ENCODE peak calls at places on chromosomes 1 and 21, in four cellular contexts. B, R, T and P are unnamed samples. For H3K27me3, the result is how much of the 10 kb centered on the place peaks cover.

GRCh38 chr1:9691108-9691445 is 39.5 kb downstream of the PIK3CD start:
- DNase-seq in B (peak), R (no peak), T (peak), P (no peak)

GRCh38 chr1:1348420-1349255 is 580 bp downstream of the DVL1 start:
- DNase-seq in R (no peak), T (no peak), B (no peak), P (peak)

GRCh38 chr21:38352536-38353219 is 95.9 kb downstream of the KCNJ15 start:
- DNase-seq in R (peak), T (no peak), B (peak), P (peak)

GRCh38 chr1:181669209-181669608 is 185.9 kb downstream of the CACNA1E start:
- DNase-seq in T (no peak), B (no peak), R (no peak), P (peak)

GRCh38 chr1:37605061-37605650 is 9.4 kb upstream of the GNL2 start:
- DNase-seq in B (peak), R (no peak), T (no peak), P (no peak)

GRCh38 chr1:228818928-228819632 is 83.8 kb downstream of the RHOU start:
- DNase-seq in R (no peak), T (no peak), B (no peak), P (no peak)

GRCh38 chr1:178493301-178493741 is 3.4 kb downstream of the CLEC20A start:
- DNase-seq in B (peak), R (no peak), T (no peak), P (no peak)

GRCh38 chr1:85328713-85329376 is 52.4 kb upstream of the BCL10 start:
- DNase-seq in T (no peak), B (peak), R (no peak), P (peak)

GRCh38 chr1:215076312-215076711 is 6.2 kb upstream of the KCNK2 start:
- DNase-seq in R (no peak), B (peak), T (no peak), P (peak)

GRCh38 chr1:192967901-192968300 is 91.3 kb downstream of the UCHL5 start:
- DNase-seq in R (no peak), B (no peak), T (no peak), P (no peak)

GRCh38 chr1:119367332-119368124 is 1.1 kb upstream of the HAO2 start:
- DNase-seq in R (no peak), B (peak), T (no peak), P (peak)

GRCh38 chr1:213552045-213552444 is 435.7 kb upstream of the PROX1 start:
- DNase-seq in T (no peak), R (no peak), B (no peak), P (no peak)

GRCh38 chr21:22631066-22631465 is 1632.9 kb downstream of the NCAM2 start:
- DNase-seq in T (no peak), B (no peak), R (no peak), P (no peak)

GRCh38 chr1:170284016-170284415 is 138.3 kb downstream of the NTMT2 start:
- DNase-seq in B (no peak), T (no peak), R (no peak), P (peak)

GRCh38 chr1:28581531-28582247 is 10.4 kb upstream of the RAB42 start:
- DNase-seq in R (peak), B (peak), T (peak), P (peak)

GRCh38 chr1:41365772-41366427 is 4.7 kb downstream of the FOXO6 start:
- DNase-seq in T (peak), R (peak), B (peak), P (no peak)

GRCh38 chr1:230832466-230832865 is 35.9 kb downstream of the C1orf198 start:
- DNase-seq in B (no peak), R (no peak), T (no peak), P (peak)

GRCh38 chr1:27418786-27419185 is 26.4 kb downstream of the GPR3 start:
- DNase-seq in B (peak), R (no peak), T (no peak), P (no peak)

GRCh38 chr1:174110053-174110452 is 49.3 kb upstream of the RABGAP1L start:
- DNase-seq in R (no peak), B (no peak), T (no peak), P (no peak)

GRCh38 chr1:244209955-244210354 is 158.9 kb downstream of the ZBTB18 start:
- DNase-seq in B (no peak), R (no peak), T (no peak), P (no peak)

GRCh38 chr1:188782220-188782841 is 1695.3 kb downstream of the BRINP3 start:
- DNase-seq in T (no peak), R (no peak), B (peak), P (peak)

GRCh38 chr1:229879746-229880145 is 187.3 kb upstream of the GALNT2 start:
- DNase-seq in T (no peak), B (peak), R (no peak), P (no peak)

GRCh38 chr1:56399326-56400292 is 179.8 kb downstream of the PLPP3 start:
- DNase-seq in B (no peak), T (no peak), R (no peak), P (no peak)

GRCh38 chr1:186799689-186800054 is 29.1 kb upstream of the PLA2G4A start:
- DNase-seq in R (no peak), B (no peak), T (no peak), P (no peak)

GRCh38 chr1:7941437-7941793 is 776 bp upstream of the TNFRSF9 start:
- DNase-seq in B (no peak), T (no peak), R (no peak), P (no peak)

GRCh38 chr1:7940034-7940433 is 605 bp downstream of the TNFRSF9 start:
- DNase-seq in R (no peak), T (no peak), B (no peak), P (no peak)

GRCh38 chr1:7942701-7943029 is 2.0 kb upstream of the TNFRSF9 start:
- DNase-seq in T (no peak), B (no peak), R (no peak), P (no peak)

GRCh38 chr1:7943295-7943694 is 2.7 kb upstream of the TNFRSF9 start:
- DNase-seq in B (no peak), T (no peak), R (no peak), P (no peak)

DNA sequence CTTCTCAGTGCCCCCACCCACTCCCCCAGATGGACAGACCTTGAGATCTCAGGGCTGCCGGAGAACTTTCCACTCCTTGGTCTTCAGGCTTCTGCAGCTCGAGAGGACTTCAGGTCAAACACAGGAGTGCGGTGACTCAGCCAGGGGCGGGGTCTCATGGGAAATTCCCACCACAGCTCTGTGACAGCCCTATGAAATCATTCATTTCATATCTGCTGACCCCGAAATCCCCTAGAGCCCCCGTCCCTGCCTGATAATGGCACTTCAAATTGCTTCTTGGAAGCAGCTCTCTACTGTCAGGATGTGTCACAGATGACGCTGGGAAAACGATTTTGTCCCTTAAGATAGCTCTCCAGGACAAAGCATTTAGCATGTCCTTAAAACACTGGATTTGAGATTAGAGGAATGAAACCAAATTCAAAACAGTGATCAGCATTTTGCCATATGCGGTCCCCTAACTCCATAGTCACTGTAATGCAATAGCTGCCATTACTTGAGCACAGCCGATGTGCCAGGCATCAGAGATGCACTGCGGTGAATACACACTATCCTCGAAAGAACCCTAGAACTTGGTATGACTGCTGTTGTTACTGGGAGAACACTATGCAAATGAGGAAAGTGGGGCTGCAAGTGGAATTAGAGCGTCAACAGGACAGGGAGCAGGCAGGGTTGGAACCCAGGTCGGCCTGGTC is at the start of gene TNFRSF9:
- DNase-seq in R (no peak), T (peak), B (no peak), P (peak)
- H3K27me3 ChIP-seq in R (under half), T (under half), B (under half), P (under half)

DNA sequence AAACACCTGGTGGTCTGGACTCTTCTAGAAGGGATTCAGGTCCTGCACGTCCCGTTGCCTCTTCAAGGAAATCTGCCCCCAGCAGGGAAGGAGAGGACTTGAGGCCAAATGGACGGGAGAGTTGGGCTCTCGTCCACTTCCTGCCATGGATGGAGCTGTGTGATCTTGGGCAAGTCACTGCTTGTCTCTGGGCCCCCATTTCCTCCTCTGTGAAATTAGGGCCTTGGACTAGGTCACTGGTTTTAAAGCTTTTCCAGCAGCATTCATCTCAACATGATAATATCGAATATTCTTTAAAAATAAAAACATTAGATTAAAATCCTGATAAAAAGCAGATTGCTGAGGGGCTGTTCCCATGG is 26.9 kb downstream of the LHX4 start:
- DNase-seq in T (no peak), R (no peak), B (no peak), P (no peak)
- H3K27me3 ChIP-seq in T (under half), R (under half), B (under half), P (under half)

DNA sequence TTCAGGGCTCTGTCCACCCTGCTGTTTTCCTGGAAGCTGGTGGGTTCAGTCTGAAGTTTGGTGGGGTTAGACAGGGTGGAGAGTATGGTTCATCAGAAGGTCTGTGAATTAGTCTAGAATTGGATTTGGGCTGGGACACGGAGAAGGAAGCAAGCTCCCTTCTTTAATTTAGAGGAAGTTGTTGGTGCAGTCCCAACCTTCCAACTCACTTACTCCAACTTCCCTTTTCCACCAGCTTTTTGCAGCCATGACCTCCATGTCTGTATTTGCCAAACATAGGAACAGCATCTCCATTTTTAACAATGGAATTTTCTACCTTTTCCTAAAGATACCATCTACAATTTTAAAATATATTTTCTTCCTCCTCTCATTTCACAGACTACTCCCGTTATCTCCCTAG is 28.5 kb upstream of the PRELP start:
- DNase-seq in R (no peak), B (no peak), T (no peak), P (no peak)
- H3K27me3 ChIP-seq in R (under half), B (under half), T (under half), P (under half)

GRCh38 chr1:39695011-39695410 is 3.8 kb upstream of the HPCAL4 start:
- DNase-seq in R (no peak), T (no peak), B (peak), P (no peak)

GRCh38 chr1:39698568-39698967 is 7.3 kb upstream of the HPCAL4 start:
- DNase-seq in B (no peak), R (no peak), T (no peak), P (no peak)

GRCh38 chr1:39699419-39699818 is 8.2 kb upstream of the HPCAL4 start:
- DNase-seq in R (no peak), B (no peak), T (no peak), P (no peak)

GRCh38 chr1:39694026-39694425 is 2.8 kb upstream of the HPCAL4 start:
- DNase-seq in R (no peak), T (no peak), B (no peak), P (no peak)

DNA sequence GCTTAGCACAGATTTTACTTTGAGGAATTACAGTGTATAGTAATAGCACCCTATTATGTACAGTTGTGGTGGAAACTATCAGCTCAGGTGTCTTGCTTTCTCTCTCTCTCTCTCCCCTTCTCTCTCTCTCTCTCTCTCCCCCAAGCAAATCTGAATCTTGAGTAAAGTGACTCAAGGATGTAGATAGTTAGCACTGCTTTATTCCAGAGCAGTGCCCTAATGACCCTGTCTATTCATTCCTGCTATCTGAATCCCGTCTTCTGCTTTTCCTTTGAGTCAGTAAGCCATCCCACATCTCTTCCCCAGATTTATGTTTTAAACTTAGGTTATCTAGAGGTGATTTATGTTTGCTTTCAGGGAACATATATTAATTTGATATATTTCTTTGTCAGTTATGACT is 5.2 kb upstream of the HPCAL4 start:
- DNase-seq in R (no peak), B (no peak), T (no peak), P (no peak)
- H3K27me3 ChIP-seq in R (under half), B (half or more), T (under half), P (under half)

GRCh38 chr21:36732761-36733160 is 33.8 kb downstream of the SIM2 start:
- DNase-seq in B (peak), T (no peak), R (no peak), P (no peak)
- H3K27me3 ChIP-seq in B (under half), T (under half), R (under half), P (under half)

DNA sequence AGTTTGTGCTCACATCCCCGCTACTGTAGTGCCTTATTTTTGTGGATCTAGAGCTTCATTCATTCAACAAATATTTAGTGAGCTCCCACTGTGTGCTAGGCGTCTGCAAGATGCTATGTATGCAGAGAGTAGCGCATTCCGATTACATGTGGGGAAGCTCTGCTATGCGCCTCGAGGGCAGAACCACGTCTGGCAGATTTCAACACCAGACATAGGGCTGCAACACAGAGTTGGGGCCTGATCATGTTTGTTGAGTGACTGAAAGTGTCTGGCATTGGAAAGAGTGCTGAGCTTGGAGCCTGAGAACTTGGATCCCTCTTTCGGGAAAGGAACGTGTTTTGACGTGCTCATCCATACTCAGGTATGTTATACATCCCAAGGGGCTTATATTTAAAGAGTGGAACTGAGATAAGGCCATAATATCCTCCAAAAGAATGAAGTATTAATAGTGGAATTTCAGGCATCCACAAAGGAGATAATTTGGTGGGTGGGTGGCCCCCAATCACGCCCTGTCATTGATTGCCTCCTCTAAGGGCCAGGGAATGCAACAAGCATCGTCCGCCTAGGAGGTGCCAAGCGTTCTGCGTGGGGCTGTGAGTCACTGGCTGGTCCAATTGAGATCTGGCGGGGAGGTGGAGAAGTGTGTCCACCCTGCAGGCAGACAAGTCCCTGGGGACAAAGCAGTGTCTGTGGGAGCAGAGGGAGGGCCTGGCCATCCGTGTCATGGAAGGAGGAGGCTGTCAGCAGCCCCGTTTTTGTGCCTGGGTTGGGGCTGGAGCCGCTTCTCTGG is 62.8 kb upstream of the ZBTB40 start:
- DNase-seq in T (no peak), B (no peak), R (no peak), P (peak)
- H3K27me3 ChIP-seq in T (under half), B (under half), R (under half), P (under half)

GRCh38 chr1:6417961-6418667 is 1.6 kb downstream of the HES2 start:
- DNase-seq in B (no peak), R (no peak), T (no peak), P (no peak)

GRCh38 chr1:6414443-6414844 is 5.3 kb downstream of the HES2 start:
- DNase-seq in R (no peak), B (peak), T (peak), P (peak)

GRCh38 chr1:6414881-6415280 is 4.8 kb downstream of the HES2 start:
- DNase-seq in B (no peak), T (no peak), R (no peak), P (no peak)

GRCh38 chr1:6416906-6417305 is 2.8 kb downstream of the HES2 start:
- DNase-seq in T (no peak), R (no peak), B (no peak), P (no peak)

DNA sequence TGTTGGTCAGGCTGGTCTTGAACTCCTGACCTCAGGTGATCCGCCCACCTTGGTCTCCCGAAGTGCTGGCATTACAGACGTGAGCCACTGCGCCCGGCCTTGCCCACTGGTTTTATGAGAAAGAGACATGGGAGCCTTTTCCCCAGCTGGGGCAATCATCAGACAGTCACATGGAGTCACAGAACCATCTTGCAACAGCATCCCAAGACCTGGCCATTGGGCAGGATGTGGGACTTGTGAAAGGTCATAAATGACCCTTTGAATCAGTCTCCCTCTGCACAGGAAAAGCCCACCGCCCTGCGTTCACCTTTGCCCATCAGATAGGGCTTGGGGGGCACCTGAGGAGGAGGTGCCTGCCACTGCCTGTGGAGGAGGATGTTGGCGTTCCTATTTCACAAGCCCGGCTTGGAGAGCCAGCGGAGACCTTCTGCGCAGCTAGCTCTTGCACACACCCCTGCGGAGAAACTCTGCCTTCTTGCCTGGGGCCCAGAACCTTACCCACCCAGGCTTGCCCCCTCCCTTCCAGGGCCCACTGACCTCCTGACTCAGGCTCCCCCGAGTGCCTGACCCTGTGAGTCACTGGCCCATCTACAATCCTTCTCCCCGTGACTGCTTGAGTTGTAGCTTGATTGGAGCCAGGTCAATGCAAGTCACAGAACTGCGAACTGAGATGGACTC is 3.6 kb downstream of the HES2 start:
- DNase-seq in R (no peak), T (no peak), B (no peak), P (no peak)
- H3K27me3 ChIP-seq in R (under half), T (half or more), B (half or more), P (under half)

GRCh38 chr1:4108741-4109625 is 208.9 kb upstream of the C1orf174 start:
- DNase-seq in T (no peak), B (no peak), R (peak), P (no peak)
- H3K27me3 ChIP-seq in T (under half), B (under half), R (under half), P (under half)

DNA sequence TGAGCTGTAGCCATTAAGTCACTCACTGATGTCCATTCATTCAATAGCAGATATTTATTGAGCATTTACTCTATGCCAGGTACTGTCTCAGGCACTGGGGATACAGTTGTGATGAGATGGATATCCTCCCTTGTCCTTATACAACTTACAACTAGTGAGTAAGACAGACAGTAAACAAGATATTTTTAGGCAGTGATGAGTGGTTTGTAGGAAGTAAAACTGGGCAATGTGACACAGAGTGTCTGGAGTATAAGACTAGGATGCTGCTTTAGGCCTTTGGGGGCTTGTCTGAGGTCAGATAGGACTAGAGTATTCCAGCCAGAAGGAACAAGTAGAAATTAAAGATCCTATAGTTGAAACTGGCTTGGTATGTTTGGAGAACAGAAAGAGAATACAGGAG is 41.4 kb downstream of the NOS1AP start:
- DNase-seq in T (no peak), R (no peak), B (no peak), P (no peak)
- H3K27me3 ChIP-seq in T (under half), R (under half), B (under half), P (under half)